ENCODE peak calls at places on chromosomes 11 and 22, in nine cellular contexts. T is uterus, P is dorsolateral prefrontal cortex, A is RWPE1, W is astrocyte of the spinal cord, K is left ventricle myocardium inferior, G is psoas muscle, M is lower leg skin, Z is GM10248. B is an unnamed sample.

GRCh38 chr11:65381721-65382035 is 768 bp downstream of the SLC25A45 start:
- DNase-seq in W (peak), Z (no peak), P (no peak), K (peak), A (peak), G (peak), M (no peak), T (no peak), B (no peak)

GRCh38 chr11:63560506-63561179 is 2.5 kb downstream of the PLAAT2 start:
- DNase-seq in Z (no peak), W (no peak), T (no peak), P (no peak), G (no peak), K (peak), M (no peak), A (no peak), B (no peak)

GRCh38 chr11:76685841-76686240 is 15.3 kb upstream of the LRRC32 start:
- DNase-seq in P (no peak), G (no peak), W (no peak), Z (no peak), T (no peak), M (no peak), K (no peak), A (no peak), B (no peak)

GRCh38 chr11:121829159-121829643 is 286.8 kb downstream of the BLID start:
- DNase-seq in M (peak), T (no peak), Z (no peak), K (no peak), W (peak), G (peak), A (peak), P (no peak), B (no peak)

GRCh38 chr11:64810891-64811272 is 531 bp upstream of the MEN1 start:
- DNase-seq in A (no peak), Z (no peak), G (no peak), M (no peak), T (no peak), P (no peak), W (no peak), K (no peak), B (no peak)

GRCh38 chr22:21695432-21696085 is 29.7 kb downstream of the PPIL2 start:
- DNase-seq in K (no peak), G (no peak), M (no peak), W (no peak), Z (no peak), A (no peak), T (no peak), P (no peak), B (no peak)

GRCh38 chr11:40099391-40100169 is 1359.9 kb downstream of the LRRC4C start:
- DNase-seq in M (no peak), P (no peak), W (no peak), A (no peak), T (no peak), Z (no peak), K (no peak), G (no peak), B (no peak)

GRCh38 chr11:66670816-66671215 is 6.9 kb downstream of the RBM4B start:
- DNase-seq in P (no peak), Z (no peak), T (no peak), W (no peak), K (no peak), M (no peak), A (no peak), G (no peak), B (no peak)

GRCh38 chr22:32202539-32203180 is 2.2 kb downstream of the RFPL2 start:
- DNase-seq in Z (peak), T (no peak), P (peak), G (no peak), K (peak), A (peak), M (no peak), W (peak), B (no peak)

GRCh38 chr11:119550330-119550729 is 127.4 kb upstream of the THY1 start:
- DNase-seq in Z (no peak), G (no peak), M (peak), W (no peak), A (no peak), P (no peak), K (no peak), T (no peak), B (no peak)

GRCh38 chr22:38455530-38456271 is 702 bp upstream of the KCNJ4 start:
- DNase-seq in M (no peak), Z (no peak), P (peak), T (no peak), W (no peak), G (no peak), A (no peak), K (no peak), B (no peak)

DNA sequence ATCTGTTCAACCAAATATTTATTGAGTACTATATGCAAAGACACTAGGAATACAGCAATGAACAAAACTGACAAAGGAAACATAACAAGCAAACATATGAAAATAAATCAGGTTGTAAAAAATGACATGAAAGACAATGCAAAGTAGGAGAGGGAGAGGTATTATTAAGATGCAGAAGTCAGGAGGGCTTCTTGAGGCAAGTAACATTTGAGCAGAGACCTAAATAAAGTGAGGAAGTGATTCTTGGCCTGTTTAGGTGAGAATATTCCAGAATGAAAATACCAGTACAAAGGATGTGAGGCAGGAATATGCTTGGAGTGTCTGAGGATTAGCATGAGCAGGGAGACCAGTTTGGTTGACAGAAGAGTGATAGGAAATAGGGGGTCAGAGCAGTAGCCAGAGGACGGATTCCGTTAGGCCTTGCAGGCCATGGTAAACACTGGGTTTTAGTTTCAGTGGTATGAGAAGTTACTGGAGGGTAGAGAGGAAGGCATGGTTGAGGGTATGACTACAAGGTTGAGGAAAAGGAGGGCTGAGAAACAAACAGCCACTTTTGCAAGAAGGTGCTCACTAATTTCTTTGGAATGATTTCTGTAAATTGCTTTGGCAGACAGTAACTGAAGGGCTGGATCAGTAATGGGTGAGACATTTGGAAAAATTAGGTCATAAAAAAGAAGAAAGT is 191.8 kb downstream of the SWAP70 start:
- DNase-seq in W (no peak), T (no peak), M (no peak), G (no peak), K (no peak), P (no peak), Z (no peak), A (no peak), B (no peak)
- TF ChIP-seq CTCF in W (no peak), T (no peak), M (no peak), G (no peak), K (no peak), P (no peak), Z (no peak), A (no peak), B (no peak)

GRCh38 chr22:35734517-35734827 is 16.8 kb downstream of the APOL5 start:
- DNase-seq in P (no peak), G (no peak), K (no peak), W (no peak), A (no peak), T (no peak), Z (no peak), M (no peak), B (no peak)

GRCh38 chr22:35733742-35734516 is 16.3 kb downstream of the APOL5 start:
- DNase-seq in A (no peak), P (no peak), Z (no peak), T (no peak), G (no peak), K (no peak), W (no peak), M (no peak), B (no peak)

GRCh38 chr22:35731321-35731720 is 13.6 kb downstream of the APOL5 start:
- DNase-seq in P (no peak), W (no peak), Z (no peak), A (no peak), G (no peak), T (no peak), K (no peak), M (no peak), B (no peak)

GRCh38 chr22:35732116-35732515 is 14.4 kb downstream of the APOL5 start:
- DNase-seq in A (no peak), P (no peak), M (no peak), K (no peak), W (no peak), T (no peak), G (no peak), Z (no peak), B (no peak)

GRCh38 chr22:35733036-35733435 is 15.4 kb downstream of the APOL5 start:
- DNase-seq in Z (no peak), G (no peak), K (no peak), T (no peak), P (no peak), M (no peak), W (no peak), A (no peak), B (no peak)
- TF ChIP-seq CTCF in Z (no peak), G (no peak), K (no peak), T (no peak), P (no peak), M (no peak), W (no peak), A (no peak), B (no peak)

GRCh38 chr22:35544810-35545209 is 4.2 kb downstream of the RASD2 start:
- DNase-seq in W (no peak), G (no peak), M (no peak), K (no peak), T (no peak), P (no peak), A (no peak), Z (no peak), B (no peak)

GRCh38 chr22:35548762-35549106 is 8.1 kb downstream of the RASD2 start:
- DNase-seq in T (no peak), Z (no peak), M (no peak), K (no peak), A (no peak), W (no peak), G (no peak), P (no peak), B (no peak)

GRCh38 chr22:35546886-35547285 is 6.3 kb downstream of the RASD2 start:
- DNase-seq in M (no peak), T (no peak), Z (no peak), K (no peak), G (no peak), W (no peak), P (no peak), A (no peak), B (no peak)

GRCh38 chr22:35549338-35549737 is 8.7 kb downstream of the RASD2 start:
- DNase-seq in K (peak), A (no peak), Z (no peak), G (peak), T (no peak), W (no peak), P (peak), M (no peak), B (no peak)

DNA sequence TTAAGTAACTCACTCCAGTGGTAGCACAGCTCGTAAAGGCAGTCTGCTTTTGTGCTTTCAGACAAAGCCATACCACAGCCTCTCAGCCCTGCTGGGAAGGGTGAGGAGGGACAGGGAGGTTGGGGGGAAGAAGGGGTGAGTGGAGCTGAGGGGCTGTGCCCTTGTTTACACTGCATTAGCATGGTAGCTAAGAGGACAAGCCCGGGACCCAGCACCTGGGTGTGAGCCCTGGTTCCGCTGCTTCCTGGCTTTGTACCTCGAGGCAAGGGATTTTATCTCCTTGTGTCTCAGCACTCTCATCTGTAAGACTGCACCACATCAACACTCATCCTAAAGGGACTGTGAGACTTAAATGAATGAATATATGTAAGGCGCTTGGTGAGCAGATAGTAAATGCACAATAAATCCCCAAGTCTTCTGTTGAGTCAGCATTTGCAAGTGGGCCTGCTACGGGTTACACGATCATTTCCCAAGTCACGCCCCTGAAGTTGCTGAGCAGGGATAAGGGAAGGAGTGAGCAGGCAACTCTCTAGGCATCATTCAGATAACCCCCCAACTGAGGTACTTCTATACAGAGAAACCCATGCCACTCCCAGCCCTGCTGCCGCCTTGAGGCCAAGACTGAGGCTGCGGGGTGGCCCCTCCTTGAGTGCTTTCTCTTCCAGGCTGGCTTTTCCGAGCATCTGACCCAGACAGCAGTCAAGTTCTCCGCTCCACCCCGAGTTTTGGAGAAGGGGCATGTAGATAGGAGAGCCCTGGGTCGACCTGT is 7.5 kb downstream of the RASD2 start:
- DNase-seq in W (no peak), P (no peak), A (no peak), M (no peak), T (no peak), Z (no peak), K (no peak), G (no peak), B (no peak)
- TF ChIP-seq CTCF in W (peak), P (no peak), A (no peak), M (no peak), T (no peak), Z (peak), K (no peak), G (no peak), B (no peak)

GRCh38 chr11:124840666-124841065 is 24.6 kb upstream of the ROBO3 start:
- DNase-seq in K (no peak), T (no peak), W (no peak), Z (no peak), P (no peak), M (no peak), A (no peak), G (no peak), B (no peak)

GRCh38 chr11:124839972-124840621 is 25.1 kb upstream of the ROBO3 start:
- DNase-seq in K (no peak), M (no peak), G (no peak), P (no peak), A (no peak), W (no peak), T (no peak), Z (no peak), B (no peak)

GRCh38 chr11:124841186-124841585 is 24.0 kb upstream of the ROBO3 start:
- DNase-seq in W (no peak), Z (no peak), P (no peak), A (peak), K (no peak), M (no peak), T (no peak), G (no peak), B (no peak)

GRCh38 chr11:124837491-124837856 is 27.8 kb upstream of the ROBO3 start:
- DNase-seq in A (peak), G (no peak), M (no peak), Z (peak), W (peak), P (no peak), T (no peak), K (no peak), B (no peak)

DNA sequence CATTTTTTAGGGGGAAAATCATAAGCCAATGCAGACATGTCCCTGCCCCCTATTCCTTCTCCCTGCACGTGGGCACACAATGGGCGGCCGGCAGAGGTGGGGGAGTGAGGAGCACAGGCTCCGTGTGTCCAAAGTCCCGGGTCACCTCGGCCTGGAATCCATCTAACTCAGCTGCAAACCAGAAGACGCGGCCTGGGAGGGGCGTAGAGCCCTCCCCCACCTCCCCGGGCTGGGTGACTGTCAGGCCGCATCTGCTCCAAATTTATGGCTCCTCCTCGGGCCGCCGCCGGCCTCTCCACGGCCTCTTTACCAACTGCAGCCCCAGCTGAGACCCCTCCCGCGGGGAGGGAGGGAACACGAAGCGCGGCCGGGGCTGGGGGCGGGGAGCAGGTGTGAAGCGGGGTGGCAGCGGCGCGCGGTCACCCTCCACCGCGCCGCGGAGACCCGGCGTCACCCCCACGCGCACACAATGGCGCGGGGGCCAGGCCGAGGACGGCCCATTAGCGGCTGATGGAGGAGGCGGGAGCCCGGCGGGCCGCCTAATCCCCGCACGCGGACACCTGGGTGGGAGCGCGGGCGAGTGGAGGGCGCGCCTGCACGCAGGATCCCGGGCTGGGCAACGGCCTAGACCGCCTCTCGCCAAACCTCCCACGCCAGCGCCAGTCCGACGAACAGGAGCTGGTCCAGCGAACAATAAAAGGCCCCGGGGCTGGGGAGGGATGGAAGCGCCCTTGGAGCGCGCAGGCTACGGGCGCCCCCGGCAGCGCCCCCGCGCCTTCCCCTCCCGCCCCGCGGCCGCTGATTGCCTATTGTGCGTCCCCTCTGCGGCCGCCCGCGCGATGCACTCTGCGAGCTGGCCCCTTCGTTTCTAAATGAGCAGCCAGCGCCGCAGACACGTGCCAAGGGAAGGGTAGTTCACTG is 25.9 kb upstream of the ROBO3 start:
- DNase-seq in Z (peak), G (no peak), K (no peak), T (no peak), M (no peak), W (no peak), P (peak), A (no peak), B (no peak)
- TF ChIP-seq CTCF in Z (no peak), G (no peak), K (no peak), T (no peak), M (no peak), W (no peak), P (no peak), A (no peak), B (no peak)

B was measured in omental fat pad.